ENCODE peak calls at places on chromosomes 5 and 9, in four cellular contexts. One of them, this sample, is unnamed. For H3K4me1, the result is how much of the 10 kb centered on the place peaks cover.

GRCh38 chr9:36141288-36141687 is 4.8 kb downstream of the GLIPR2 start:
- DNase-seq in stomach: no peak
- DNase-seq in astrocyte: no peak
- DNase-seq in heart right ventricle: no peak
- DNase-seq in this sample: no peak

GRCh38 chr9:72480931-72481330 is 40.5 kb upstream of the TMC1 start:
- DNase-seq in heart right ventricle: no peak
- DNase-seq in astrocyte: peak
- DNase-seq in stomach: no peak
- DNase-seq in this sample: no peak

GRCh38 chr9:129583308-129584038 is 37.4 kb downstream of the C9orf50 start:
- DNase-seq in stomach: no peak
- DNase-seq in heart right ventricle: no peak
- DNase-seq in astrocyte: no peak
- DNase-seq in this sample: no peak

GRCh38 chr5:9502435-9502834 is 43.4 kb downstream of the SEMA5A start:
- DNase-seq in stomach: no peak
- DNase-seq in astrocyte: no peak
- DNase-seq in heart right ventricle: no peak
- DNase-seq in this sample: no peak

GRCh38 chr5:170069512-170069911 is 36.2 kb upstream of the FOXI1 start:
- DNase-seq in astrocyte: no peak
- DNase-seq in heart right ventricle: no peak
- DNase-seq in stomach: no peak
- DNase-seq in this sample: no peak

GRCh38 chr5:147276497-147276896 is 41.7 kb downstream of the STK32A start:
- DNase-seq in stomach: no peak
- DNase-seq in astrocyte: no peak
- DNase-seq in heart right ventricle: no peak
- DNase-seq in this sample: no peak

GRCh38 chr9:84940294-84940693 is 270.8 kb downstream of the NTRK2 start:
- DNase-seq in stomach: no peak
- DNase-seq in heart right ventricle: no peak
- DNase-seq in astrocyte: peak
- DNase-seq in this sample: no peak

GRCh38 chr5:126354012-126354856 is 69.0 kb upstream of the GRAMD2B start:
- DNase-seq in heart right ventricle: no peak
- DNase-seq in astrocyte: peak
- DNase-seq in stomach: no peak
- DNase-seq in this sample: no peak

GRCh38 chr5:166338801-166339200 is 1952.6 kb upstream of the WWC1 start:
- DNase-seq in heart right ventricle: no peak
- DNase-seq in astrocyte: peak
- DNase-seq in stomach: no peak
- DNase-seq in this sample: no peak

GRCh38 chr5:166341708-166342329 is 1949.6 kb upstream of the WWC1 start:
- DNase-seq in stomach: no peak
- DNase-seq in astrocyte: no peak
- DNase-seq in heart right ventricle: no peak
- DNase-seq in this sample: no peak

GRCh38 chr5:166347051-166347450 is 1944.4 kb upstream of the WWC1 start:
- DNase-seq in heart right ventricle: no peak
- DNase-seq in stomach: no peak
- DNase-seq in astrocyte: no peak
- DNase-seq in this sample: no peak

GRCh38 chr5:166340039-166340438 is 1951.4 kb upstream of the WWC1 start:
- DNase-seq in stomach: no peak
- DNase-seq in heart right ventricle: no peak
- DNase-seq in astrocyte: peak
- DNase-seq in this sample: no peak

GRCh38 chr5:166342330-166342891 is 1949.0 kb upstream of the WWC1 start:
- DNase-seq in heart right ventricle: no peak
- DNase-seq in stomach: no peak
- DNase-seq in astrocyte: no peak
- DNase-seq in this sample: no peak
- H3K4me1 ChIP-seq in heart right ventricle: under half
- H3K4me1 ChIP-seq in stomach: under half
- H3K4me1 ChIP-seq in astrocyte: under half
- H3K4me1 ChIP-seq in this sample: under half

DNA sequence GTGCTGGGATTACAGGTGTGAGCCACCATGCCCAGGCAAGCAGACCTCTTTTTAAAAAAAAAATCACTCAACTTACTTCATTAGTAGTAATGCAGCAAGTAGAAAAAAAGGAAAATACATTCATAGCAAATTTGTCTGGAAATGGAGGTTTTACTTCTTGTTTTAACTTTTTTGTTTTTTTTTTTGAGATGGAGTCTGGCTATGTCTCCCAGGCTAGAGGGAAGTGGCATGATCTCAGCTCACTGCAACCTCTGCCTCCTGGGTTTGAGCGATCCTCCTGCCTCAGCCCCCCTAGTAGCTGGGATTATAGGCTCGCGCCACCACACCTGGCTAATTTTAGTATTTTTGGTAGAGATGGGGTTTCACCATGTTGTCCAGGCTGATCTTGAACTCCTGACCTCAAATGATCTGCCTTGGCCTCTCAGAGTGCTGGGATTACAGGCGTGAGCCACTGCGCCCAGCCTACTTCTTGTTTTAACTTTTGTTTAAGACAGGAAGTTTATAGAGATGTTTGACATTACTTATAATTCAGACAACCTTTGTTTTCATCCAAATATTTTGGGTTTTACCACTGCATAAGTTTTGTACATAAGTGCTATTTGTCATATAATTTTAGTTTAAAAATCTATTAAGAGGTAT is 26.5 kb downstream of the UBE2R2 start:
- DNase-seq in stomach: no peak
- DNase-seq in astrocyte: no peak
- DNase-seq in heart right ventricle: no peak
- DNase-seq in this sample: no peak
- H3K4me1 ChIP-seq in stomach: half or more
- H3K4me1 ChIP-seq in astrocyte: under half
- H3K4me1 ChIP-seq in heart right ventricle: half or more
- H3K4me1 ChIP-seq in this sample: half or more

GRCh38 chr9:17394868-17395488 is 183.9 kb upstream of the SH3GL2 start:
- DNase-seq in stomach: no peak
- DNase-seq in heart right ventricle: no peak
- DNase-seq in astrocyte: no peak
- DNase-seq in this sample: no peak

GRCh38 chr9:17402309-17402708 is 176.6 kb upstream of the SH3GL2 start:
- DNase-seq in stomach: no peak
- DNase-seq in heart right ventricle: no peak
- DNase-seq in astrocyte: peak
- DNase-seq in this sample: no peak

GRCh38 chr9:17401858-17402257 is 177.0 kb upstream of the SH3GL2 start:
- DNase-seq in astrocyte: peak
- DNase-seq in heart right ventricle: no peak
- DNase-seq in stomach: no peak
- DNase-seq in this sample: no peak

GRCh38 chr9:17403539-17403938 is 175.3 kb upstream of the SH3GL2 start:
- DNase-seq in heart right ventricle: no peak
- DNase-seq in stomach: no peak
- DNase-seq in astrocyte: no peak
- DNase-seq in this sample: no peak

DNA sequence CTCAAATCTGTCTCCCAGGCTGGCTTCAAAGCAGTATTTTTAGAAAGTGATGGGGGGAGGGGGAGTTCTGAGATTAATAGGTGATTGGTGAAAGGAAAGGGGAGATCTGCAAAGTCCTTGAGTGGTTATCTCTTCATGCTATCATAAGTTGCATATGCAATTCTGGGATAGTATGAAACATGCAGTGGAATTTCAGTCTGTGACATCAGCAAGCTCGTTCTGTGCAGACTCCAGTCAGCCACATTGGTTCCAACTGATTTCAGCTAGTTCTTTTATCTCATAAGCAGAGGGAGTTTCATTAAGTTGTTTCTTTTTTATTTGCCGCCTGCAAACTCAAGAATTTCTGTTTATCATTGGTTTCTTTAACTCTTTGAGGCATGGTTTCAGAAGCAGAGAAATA is 180.5 kb upstream of the SH3GL2 start:
- DNase-seq in astrocyte: no peak
- DNase-seq in stomach: no peak
- DNase-seq in heart right ventricle: no peak
- DNase-seq in this sample: no peak
- H3K4me1 ChIP-seq in astrocyte: under half
- H3K4me1 ChIP-seq in stomach: under half
- H3K4me1 ChIP-seq in heart right ventricle: under half
- H3K4me1 ChIP-seq in this sample: under half

GRCh38 chr9:79578891-79579290 is 7.1 kb downstream of the TLE4 start:
- DNase-seq in heart right ventricle: no peak
- DNase-seq in astrocyte: no peak
- DNase-seq in stomach: no peak
- DNase-seq in this sample: no peak

GRCh38 chr9:79577969-79578723 is 6.4 kb downstream of the TLE4 start:
- DNase-seq in stomach: no peak
- DNase-seq in heart right ventricle: no peak
- DNase-seq in astrocyte: no peak
- DNase-seq in this sample: no peak

GRCh38 chr9:79581388-79581787 is 9.6 kb downstream of the TLE4 start:
- DNase-seq in heart right ventricle: no peak
- DNase-seq in stomach: peak
- DNase-seq in astrocyte: peak
- DNase-seq in this sample: no peak

GRCh38 chr9:79580065-79580464 is 8.3 kb downstream of the TLE4 start:
- DNase-seq in stomach: no peak
- DNase-seq in heart right ventricle: no peak
- DNase-seq in astrocyte: no peak
- DNase-seq in this sample: no peak

GRCh38 chr9:79579624-79580023 is 7.9 kb downstream of the TLE4 start:
- DNase-seq in stomach: no peak
- DNase-seq in astrocyte: no peak
- DNase-seq in heart right ventricle: no peak
- DNase-seq in this sample: no peak
- H3K4me1 ChIP-seq in stomach: half or more
- H3K4me1 ChIP-seq in astrocyte: under half
- H3K4me1 ChIP-seq in heart right ventricle: half or more
- H3K4me1 ChIP-seq in this sample: under half

GRCh38 chr5:157918811-157919742 is 60.1 kb upstream of the CLINT1 start:
- DNase-seq in astrocyte: no peak
- DNase-seq in stomach: peak
- DNase-seq in heart right ventricle: no peak
- DNase-seq in this sample: no peak

GRCh38 chr5:157920828-157921170 is 61.9 kb upstream of the CLINT1 start:
- DNase-seq in astrocyte: no peak
- DNase-seq in heart right ventricle: no peak
- DNase-seq in stomach: no peak
- DNase-seq in this sample: no peak

GRCh38 chr5:157915638-157916037 is 56.7 kb upstream of the CLINT1 start:
- DNase-seq in stomach: peak
- DNase-seq in astrocyte: peak
- DNase-seq in heart right ventricle: peak
- DNase-seq in this sample: peak

GRCh38 chr5:157914389-157914788 is 55.4 kb upstream of the CLINT1 start:
- DNase-seq in astrocyte: no peak
- DNase-seq in heart right ventricle: no peak
- DNase-seq in stomach: no peak
- DNase-seq in this sample: no peak

GRCh38 chr5:157917909-157918809 is 59.2 kb upstream of the CLINT1 start:
- DNase-seq in astrocyte: peak
- DNase-seq in stomach: peak
- DNase-seq in heart right ventricle: peak
- DNase-seq in this sample: peak
- H3K4me1 ChIP-seq in astrocyte: under half
- H3K4me1 ChIP-seq in stomach: half or more
- H3K4me1 ChIP-seq in heart right ventricle: half or more
- H3K4me1 ChIP-seq in this sample: half or more

DNA sequence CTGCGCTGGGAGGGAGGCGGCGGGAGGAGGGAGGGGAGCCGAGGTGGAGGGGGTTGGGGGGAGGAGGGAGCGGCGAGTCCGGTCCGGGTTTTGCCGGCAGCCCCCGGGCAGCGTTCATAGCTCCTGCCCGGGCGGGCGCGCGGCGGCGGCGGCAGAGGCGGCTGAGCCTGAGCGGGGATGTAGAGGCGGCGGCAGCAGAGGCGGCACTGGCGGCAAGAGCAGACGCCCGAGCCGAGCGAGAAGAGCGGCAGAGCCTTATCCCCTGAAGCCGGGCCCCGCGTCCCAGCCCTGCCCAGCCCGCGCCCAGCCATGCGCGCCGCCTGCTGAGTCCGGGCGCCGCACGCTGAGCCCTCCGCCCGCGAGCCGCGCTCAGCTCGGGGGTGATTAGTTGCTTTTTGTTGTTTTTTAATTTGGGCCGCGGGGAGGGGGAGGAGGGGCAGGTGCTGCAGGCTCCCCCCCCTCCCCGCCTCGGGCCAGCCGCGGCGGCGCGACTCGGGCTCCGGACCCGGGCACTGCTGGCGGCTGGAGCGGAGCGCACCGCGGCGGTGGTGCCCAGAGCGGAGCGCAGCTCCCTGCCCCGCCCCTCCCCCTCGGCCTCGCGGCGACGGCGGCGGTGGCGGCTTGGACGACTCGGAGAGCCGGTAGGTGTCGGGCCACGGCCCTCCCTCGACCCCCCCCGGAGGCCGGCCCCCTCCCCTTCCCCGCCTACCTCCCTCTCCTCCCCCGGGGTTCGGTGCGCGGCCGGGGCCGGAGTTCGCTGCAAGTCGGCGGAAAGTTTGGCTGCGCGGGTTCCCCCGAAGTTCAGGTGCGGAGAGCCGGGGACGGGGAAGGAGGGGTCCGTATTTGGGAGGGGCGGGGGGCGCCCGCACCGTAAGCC is at the start of gene CXXC5:
- DNase-seq in astrocyte: peak
- DNase-seq in heart right ventricle: peak
- DNase-seq in stomach: peak
- DNase-seq in this sample: peak
- H3K4me1 ChIP-seq in astrocyte: under half
- H3K4me1 ChIP-seq in heart right ventricle: half or more
- H3K4me1 ChIP-seq in stomach: half or more
- H3K4me1 ChIP-seq in this sample: half or more

GRCh38 chr9:134349941-134350340 is 23.7 kb downstream of the RXRA start:
- DNase-seq in stomach: no peak
- DNase-seq in heart right ventricle: no peak
- DNase-seq in astrocyte: no peak
- DNase-seq in this sample: no peak
- H3K4me1 ChIP-seq in stomach: half or more
- H3K4me1 ChIP-seq in heart right ventricle: half or more
- H3K4me1 ChIP-seq in astrocyte: under half
- H3K4me1 ChIP-seq in this sample: half or more

GRCh38 chr9:132912131-132912530 is 32.3 kb downstream of the TSC1 start:
- DNase-seq in stomach: no peak
- DNase-seq in astrocyte: no peak
- DNase-seq in heart right ventricle: no peak
- DNase-seq in this sample: no peak
- H3K4me1 ChIP-seq in stomach: under half
- H3K4me1 ChIP-seq in astrocyte: under half
- H3K4me1 ChIP-seq in heart right ventricle: under half
- H3K4me1 ChIP-seq in this sample: under half

GRCh38 chr5:134131578-134132350 is 17.3 kb downstream of the TCF7 start:
- DNase-seq in astrocyte: no peak
- DNase-seq in heart right ventricle: no peak
- DNase-seq in stomach: no peak
- DNase-seq in this sample: no peak

GRCh38 chr5:134131165-134131564 is 16.7 kb downstream of the TCF7 start:
- DNase-seq in astrocyte: no peak
- DNase-seq in stomach: no peak
- DNase-seq in heart right ventricle: no peak
- DNase-seq in this sample: no peak

GRCh38 chr5:134128648-134128995 is 14.1 kb downstream of the TCF7 start:
- DNase-seq in stomach: no peak
- DNase-seq in heart right ventricle: no peak
- DNase-seq in astrocyte: no peak
- DNase-seq in this sample: no peak

GRCh38 chr5:134129411-134130238 is 15.1 kb downstream of the TCF7 start:
- DNase-seq in heart right ventricle: no peak
- DNase-seq in stomach: no peak
- DNase-seq in astrocyte: no peak
- DNase-seq in this sample: no peak

GRCh38 chr5:134130239-134130945 is 15.9 kb downstream of the TCF7 start:
- DNase-seq in astrocyte: no peak
- DNase-seq in stomach: no peak
- DNase-seq in heart right ventricle: no peak
- DNase-seq in this sample: no peak
- H3K4me1 ChIP-seq in astrocyte: under half
- H3K4me1 ChIP-seq in stomach: half or more
- H3K4me1 ChIP-seq in heart right ventricle: under half
- H3K4me1 ChIP-seq in this sample: under half

This sample was measured in body of pancreas.